ENCODE peak calls at places on chromosomes 5 and 9, in eight cellular contexts. O, K, E, I, U, R, B and F are unnamed samples.

GRCh38 chr5:10457682-10458574 is 16.2 kb downstream of the ROPN1L start:
- DNase-seq in U (no peak), R (peak), K (peak), O (no peak), E (peak), B (no peak), I (no peak), F (no peak)

GRCh38 chr5:112908854-112909253 is 13.2 kb downstream of the REEP5 start:
- DNase-seq in E (no peak), B (no peak), R (no peak), O (no peak), K (no peak), I (no peak), U (no peak), F (no peak)

GRCh38 chr9:32264171-32264862 is 120.1 kb upstream of the ACO1 start:
- DNase-seq in E (no peak), U (no peak), K (no peak), B (peak), O (no peak), R (peak), I (peak), F (peak)

GRCh38 chr9:108953983-108954574 is 19.9 kb downstream of the ABITRAM start:
- DNase-seq in R (no peak), O (no peak), E (peak), I (peak), K (peak), B (peak), U (peak), F (peak)

GRCh38 chr5:180127682-180128670 is 56.4 kb upstream of the RNF130 start:
- DNase-seq in O (no peak), K (no peak), R (no peak), B (no peak), U (no peak), I (no peak), E (no peak), F (no peak)

GRCh38 chr9:129509508-129509907 is 111.4 kb downstream of the C9orf50 start:
- DNase-seq in E (no peak), B (peak), I (peak), U (no peak), R (peak), O (no peak), K (peak), F (no peak)

GRCh38 chr9:79164396-79164795 is 407.4 kb upstream of the TLE4 start:
- DNase-seq in I (peak), U (no peak), K (no peak), B (peak), E (no peak), R (no peak), O (no peak), F (no peak)

GRCh38 chr5:138448481-138449398 is 9.9 kb downstream of the REEP2 start:
- DNase-seq in B (peak), K (peak), R (peak), I (peak), U (peak), O (no peak), E (peak), F (no peak)

GRCh38 chr9:94867281-94867841 is 140.9 kb downstream of the AOPEP start:
- DNase-seq in O (peak), B (peak), E (no peak), R (peak), U (peak), K (peak), I (peak), F (no peak)